ENCODE peak calls at places on chromosomes 5 and 9, in ten cellular contexts. W is thoracic aorta, E is PC-3, A is A673, V is suprapubic skin, P is heart right ventricle, R is cardiac fibroblast, Q is GM20000, G is ascending aorta, M is osteoblast. I is an unnamed sample.

GRCh38 chr5:78360674-78361225 is 333 bp downstream of the SCAMP1 start:
- DNase-seq in M (peak), Q (peak), G (no peak), R (no peak), W (no peak), A (no peak), V (peak), P (peak), E (no peak), I (peak)

GRCh38 chr5:169701910-169702451 is 64.9 kb downstream of the DOCK2 start:
- DNase-seq in Q (peak), E (peak), M (peak), P (no peak), V (no peak), R (peak), W (no peak), G (no peak), A (peak), I (no peak)

GRCh38 chr5:53126514-53126913 is 17.0 kb upstream of the MOCS2 start:
- DNase-seq in M (peak), V (no peak), G (no peak), E (peak), P (no peak), Q (no peak), A (peak), R (no peak), W (no peak), I (no peak)

GRCh38 chr9:124355941-124356744 is 59.1 kb downstream of the PSMB7 start:
- DNase-seq in A (no peak), P (no peak), Q (no peak), E (no peak), M (no peak), G (no peak), V (no peak), R (no peak), W (no peak), I (no peak)

GRCh38 chr5:41903382-41903891 is 707 bp upstream of the RIMOC1 start:
- DNase-seq in W (no peak), M (no peak), G (no peak), A (no peak), P (no peak), Q (no peak), E (no peak), V (no peak), R (no peak), I (no peak)

GRCh38 chr5:173849908-173850307 is 38.2 kb upstream of the CPEB4 start:
- DNase-seq in R (no peak), W (no peak), V (no peak), Q (no peak), P (no peak), M (no peak), G (no peak), E (no peak), A (no peak), I (no peak)

GRCh38 chr5:122008061-122008460 is 46.3 kb downstream of the SRFBP1 start:
- DNase-seq in V (no peak), P (no peak), W (no peak), R (no peak), G (no peak), A (no peak), E (no peak), Q (no peak), M (no peak), I (no peak)

GRCh38 chr5:133403741-133404364 is 208.5 kb downstream of the FSTL4 start:
- DNase-seq in Q (no peak), V (no peak), R (no peak), W (no peak), E (no peak), P (no peak), A (no peak), M (no peak), G (no peak), I (no peak)

GRCh38 chr5:10689391-10690081 is 71.5 kb downstream of the DAP start:
- DNase-seq in W (no peak), Q (peak), A (peak), V (no peak), E (peak), M (peak), R (peak), P (no peak), G (no peak), I (peak)

DNA sequence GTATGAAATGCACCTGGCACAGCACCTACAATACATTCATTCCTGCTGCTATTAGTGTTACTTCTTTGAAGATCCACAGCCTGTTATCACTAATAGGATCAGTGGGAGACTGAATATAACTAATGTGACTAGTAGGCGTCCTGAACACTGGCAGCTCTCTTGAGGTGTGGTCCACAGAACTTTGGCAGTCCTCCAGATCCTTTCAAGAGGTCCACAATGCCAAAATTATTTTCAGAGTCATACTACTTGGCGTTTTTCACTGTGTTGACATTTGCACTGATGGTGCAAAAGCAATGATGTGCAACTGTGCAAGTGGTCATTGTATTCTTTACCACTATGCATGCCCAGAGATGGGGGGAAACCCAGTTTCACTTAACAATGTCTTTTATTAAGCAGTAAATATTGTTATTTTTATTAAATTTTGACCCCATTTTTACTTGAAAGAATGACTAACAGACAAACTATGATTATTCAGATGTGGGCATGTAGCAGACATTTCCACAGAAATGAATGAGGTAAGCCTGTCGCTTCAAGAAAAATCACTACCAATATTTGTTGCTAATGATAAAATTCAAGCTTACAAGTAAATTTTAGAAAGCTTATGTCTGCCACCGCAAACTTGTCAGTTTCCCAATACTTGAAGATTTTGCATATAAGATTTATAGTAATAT is 48.9 kb downstream of the ADRB2 start:
- DNase-seq in R (peak), A (no peak), E (peak), P (no peak), W (no peak), M (no peak), G (no peak), V (no peak), Q (no peak), I (no peak)
- TF ChIP-seq CTCF in R (no peak), A (no peak), E (no peak), P (no peak), W (no peak), M (no peak), G (no peak), V (no peak), Q (no peak), I (no peak)

GRCh38 chr9:93154293-93154903 is 20.3 kb upstream of the NINJ1 start:
- DNase-seq in W (no peak), V (no peak), Q (peak), R (peak), G (no peak), E (peak), P (no peak), A (peak), M (peak), I (peak)

GRCh38 chr9:93147632-93148031 is 13.6 kb upstream of the NINJ1 start:
- DNase-seq in E (no peak), M (no peak), W (no peak), G (no peak), A (no peak), R (no peak), Q (no peak), V (no peak), P (no peak), I (no peak)

GRCh38 chr9:93148721-93149120 is 14.7 kb upstream of the NINJ1 start:
- DNase-seq in E (no peak), G (no peak), M (peak), A (no peak), R (no peak), P (no peak), V (no peak), W (no peak), Q (no peak), I (no peak)

GRCh38 chr9:93149361-93149760 is 15.3 kb upstream of the NINJ1 start:
- DNase-seq in M (peak), P (no peak), R (no peak), V (no peak), Q (no peak), G (no peak), A (no peak), W (no peak), E (peak), I (no peak)

DNA sequence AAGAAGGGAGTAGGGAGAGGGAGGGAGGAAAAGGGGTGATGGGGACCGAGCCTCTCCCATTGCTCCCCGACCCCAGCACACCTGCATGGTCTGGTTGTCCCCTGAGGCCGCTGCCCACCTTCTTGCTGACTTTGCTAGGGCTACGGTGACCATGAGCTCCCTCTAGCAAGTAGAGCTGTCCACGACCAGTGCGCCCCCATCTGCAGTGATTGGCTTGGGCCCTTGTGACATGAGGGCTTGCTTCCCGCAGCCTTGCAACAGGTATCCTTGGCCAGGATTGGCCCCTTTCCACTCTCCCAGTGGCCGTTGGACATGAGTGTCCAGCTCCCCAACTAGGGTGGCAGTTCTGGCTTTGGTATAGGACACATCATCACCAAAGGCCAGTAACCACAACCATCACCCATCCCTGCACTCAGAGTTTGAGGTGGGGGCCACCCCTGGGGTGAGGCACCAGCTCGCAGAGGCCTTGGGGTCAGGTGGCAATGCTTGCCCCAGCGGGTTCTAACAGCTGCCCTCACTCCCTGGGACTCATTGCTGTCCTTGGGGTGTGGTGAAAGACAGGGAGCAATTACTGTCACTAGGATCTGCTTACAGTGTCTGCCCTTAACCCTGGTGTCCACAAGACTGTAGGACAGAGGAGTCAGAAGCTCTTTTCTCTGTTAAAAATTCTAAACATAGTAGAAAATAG is 17.2 kb upstream of the NINJ1 start:
- DNase-seq in P (no peak), G (no peak), W (no peak), E (no peak), Q (no peak), A (no peak), V (no peak), M (no peak), R (no peak), I (no peak)
- TF ChIP-seq CTCF in P (no peak), G (no peak), W (no peak), E (no peak), Q (no peak), A (no peak), V (no peak), M (no peak), R (no peak), I (no peak)

DNA sequence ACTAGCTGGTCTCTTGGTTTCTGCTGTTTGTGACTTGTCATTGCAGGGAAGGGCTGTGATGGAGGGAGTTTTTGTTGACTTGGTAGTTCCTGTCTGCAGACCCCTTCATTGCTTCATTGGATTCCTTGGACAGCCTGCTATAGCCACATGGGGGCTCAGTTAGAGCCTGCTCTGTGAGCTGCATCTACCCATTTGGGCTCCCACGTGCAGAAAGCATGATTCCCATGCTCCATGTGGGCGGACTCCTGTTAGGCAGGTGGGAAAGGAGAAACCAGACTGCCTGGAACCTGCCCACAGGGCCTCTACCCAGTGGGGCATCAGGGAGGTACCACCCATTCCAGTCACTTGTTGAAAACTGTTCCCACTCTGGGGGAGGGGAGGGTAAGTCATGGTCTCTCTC is 60.9 kb downstream of the DAPK1 start:
- DNase-seq in W (no peak), A (no peak), Q (no peak), M (peak), R (no peak), V (no peak), E (no peak), P (no peak), G (no peak), I (no peak)
- TF ChIP-seq CTCF in W (no peak), A (no peak), Q (no peak), M (no peak), R (no peak), V (no peak), E (no peak), P (no peak), G (no peak), I (no peak)

GRCh38 chr5:1293997-1294838 is 650 bp downstream of the TERT start:
- DNase-seq in W (no peak), M (peak), Q (no peak), V (peak), P (no peak), R (no peak), G (no peak), E (no peak), A (no peak), I (peak)

GRCh38 chr5:1292846-1293415 is 1.9 kb downstream of the TERT start:
- DNase-seq in R (no peak), Q (no peak), M (peak), E (no peak), G (no peak), V (peak), W (no peak), P (no peak), A (no peak), I (no peak)

GRCh38 chr5:1293416-1293996 is 1.4 kb downstream of the TERT start:
- DNase-seq in M (peak), A (no peak), G (no peak), V (peak), E (no peak), R (no peak), W (no peak), P (no peak), Q (no peak), I (no peak)

GRCh38 chr5:1291611-1292080 is 3.2 kb downstream of the TERT start:
- DNase-seq in V (peak), M (peak), A (no peak), R (no peak), W (no peak), E (no peak), Q (no peak), G (no peak), P (no peak), I (no peak)

GRCh38 chr5:1292139-1292538 is 2.7 kb downstream of the TERT start:
- DNase-seq in W (no peak), A (no peak), Q (no peak), R (no peak), E (no peak), P (no peak), G (no peak), V (peak), M (peak), I (no peak)
- TF ChIP-seq CTCF in W (no peak), A (no peak), Q (no peak), R (no peak), E (no peak), P (no peak), G (no peak), V (no peak), M (no peak), I (no peak)

GRCh38 chr9:34084562-34084961 is 35.9 kb upstream of the UBAP2 start:
- DNase-seq in E (no peak), M (no peak), Q (no peak), A (no peak), P (no peak), V (no peak), R (peak), G (peak), W (peak), I (no peak)
- TF ChIP-seq CTCF in E (no peak), M (no peak), Q (no peak), A (no peak), P (no peak), V (no peak), R (no peak), G (no peak), W (no peak), I (no peak)

DNA sequence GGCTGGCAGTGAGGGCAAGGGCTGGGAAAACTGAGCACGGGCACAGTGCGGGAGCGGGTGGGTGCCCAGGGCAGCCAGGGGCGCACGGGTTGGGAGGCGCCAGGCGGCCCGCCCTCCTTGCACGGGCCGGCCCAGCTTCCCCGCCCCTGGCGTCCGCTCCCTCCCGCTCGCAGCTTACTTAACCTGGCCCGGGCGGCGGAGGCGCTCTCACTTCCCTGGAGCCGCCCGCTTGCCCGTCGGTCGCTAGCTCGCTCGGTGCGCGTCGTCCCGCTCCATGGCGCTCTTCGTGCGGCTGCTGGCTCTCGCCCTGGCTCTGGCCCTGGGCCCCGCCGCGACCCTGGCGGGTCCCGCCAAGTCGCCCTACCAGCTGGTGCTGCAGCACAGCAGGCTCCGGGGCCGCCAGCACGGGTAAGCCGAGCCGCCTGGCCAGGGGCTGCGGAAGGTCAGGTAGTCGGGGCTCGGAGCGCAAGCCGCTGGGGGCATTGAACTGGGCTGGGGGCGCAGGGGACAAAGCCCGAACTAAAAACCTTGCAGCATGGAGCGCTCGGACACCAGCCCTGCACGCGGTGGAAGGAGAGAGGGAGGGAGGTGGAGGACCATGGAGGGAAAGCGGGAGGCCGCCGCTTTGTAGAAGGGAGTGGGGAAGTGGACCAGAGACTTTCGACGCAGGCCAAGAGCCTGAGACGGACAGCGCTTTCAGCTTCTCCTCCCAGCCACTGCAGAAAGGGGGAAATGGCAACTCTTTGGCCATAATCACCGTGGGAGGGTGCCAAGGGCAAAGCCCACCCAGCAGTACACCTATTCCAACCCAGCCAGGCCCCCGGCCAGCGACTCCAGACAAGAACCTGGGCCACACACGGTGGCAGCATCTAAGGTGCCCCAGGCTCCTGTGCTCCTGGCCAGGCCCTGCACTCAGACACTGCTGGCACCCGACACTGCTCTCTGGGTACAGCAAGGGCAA is at the start of gene TGFBI:
- DNase-seq in E (peak), V (peak), R (peak), Q (peak), G (no peak), M (peak), A (peak), W (no peak), P (peak), I (peak)
- TF ChIP-seq CTCF in E (no peak), V (no peak), R (no peak), Q (no peak), G (peak), M (no peak), A (no peak), W (no peak), P (no peak), I (no peak)

DNA sequence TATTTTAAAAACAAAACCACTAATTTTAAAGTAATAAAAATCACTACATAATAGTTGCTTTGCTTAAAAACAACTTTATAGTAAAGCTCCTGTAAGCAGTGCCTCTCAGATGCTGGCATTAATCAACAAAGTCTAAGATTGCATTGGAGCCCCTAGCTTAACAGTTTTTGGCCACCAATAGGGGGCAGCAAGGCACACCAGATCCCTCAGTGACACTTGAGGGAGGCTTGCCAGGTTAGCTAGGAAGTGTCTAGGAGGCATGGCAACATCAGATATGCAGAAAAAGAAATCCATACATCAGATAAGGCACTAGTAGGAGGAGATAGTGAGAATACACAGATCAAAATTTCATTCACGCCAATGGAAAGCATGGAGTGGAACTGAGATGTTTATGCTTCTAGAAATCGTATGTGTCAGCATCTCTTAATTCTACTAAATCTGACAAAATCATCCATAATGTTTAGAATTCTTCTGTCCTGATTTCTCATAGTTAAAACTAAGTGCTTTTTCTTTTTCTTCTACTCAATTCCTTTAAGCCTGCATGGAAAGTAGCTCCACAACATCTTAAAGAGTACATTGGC is 73.6 kb upstream of the PAM start:
- DNase-seq in V (peak), R (peak), A (peak), P (peak), E (peak), W (peak), M (peak), Q (peak), G (no peak), I (peak)
- TF ChIP-seq CTCF in V (no peak), R (peak), A (peak), P (peak), E (peak), W (peak), M (peak), Q (peak), G (peak), I (peak)